ENCODE peak calls at places on chromosomes 16 and 17, in eight cellular contexts. Z is kidney, T is AG10803, A is lower leg skin, J is AG04449, D is fibroblast of lung, X is hepatocyte, U is A549. O is an unnamed sample.

GRCh38 chr16:311725-312124 is 28.8 kb downstream of the PDIA2 start:
- DNase-seq in Z (no peak), T (no peak), A (no peak), J (no peak), D (no peak), X (no peak), U (no peak), O (no peak)

GRCh38 chr17:73546121-73546520 is 98.1 kb downstream of the SDK2 start:
- DNase-seq in Z (no peak), T (no peak), A (no peak), J (no peak), D (no peak), X (no peak), U (no peak), O (no peak)

GRCh38 chr17:35804658-35805192 is 4.6 kb upstream of the TAF15 start:
- DNase-seq in Z (no peak), T (peak), A (no peak), J (peak), D (peak), X (peak), U (peak), O (peak)

GRCh38 chr17:4576729-4577322 is 7.5 kb upstream of the SMTNL2 start:
- DNase-seq in Z (peak), T (no peak), A (no peak), J (no peak), D (no peak), X (peak), U (no peak), O (no peak)

GRCh38 chr17:72782985-72783701 is 309.3 kb downstream of the SLC39A11 start:
- DNase-seq in Z (no peak), T (no peak), A (no peak), J (no peak), D (no peak), X (peak), U (no peak), O (no peak)

GRCh38 chr17:78232774-78233173 is 1.3 kb downstream of the TMEM235 start:
- DNase-seq in Z (no peak), T (no peak), A (no peak), J (no peak), D (no peak), X (no peak), U (no peak), O (no peak)

GRCh38 chr16:718922-719321 is 2.0 kb upstream of the ANTKMT start:
- DNase-seq in Z (no peak), T (no peak), A (no peak), J (no peak), D (no peak), X (no peak), U (no peak), O (no peak)

GRCh38 chr17:83080641-83081560 is 1.5 kb downstream of the METRNL start:
- DNase-seq in Z (no peak), T (no peak), A (no peak), J (no peak), D (peak), X (peak), U (no peak), O (no peak)

GRCh38 chr17:2883544-2884203 is 87.4 kb downstream of the RAP1GAP2 start:
- DNase-seq in Z (no peak), T (peak), A (no peak), J (no peak), D (peak), X (peak), U (peak), O (peak)

GRCh38 chr17:28973414-28973813 is 22.1 kb upstream of the PHF12 start:
- DNase-seq in Z (no peak), T (peak), A (no peak), J (no peak), D (peak), X (peak), U (no peak), O (peak)

GRCh38 chr17:55783684-55784245 is 32.9 kb downstream of the PCTP start:
- DNase-seq in Z (peak), T (peak), A (peak), J (no peak), D (no peak), X (peak), U (no peak), O (peak)

GRCh38 chr16:35480988-35481387 is 2021.6 kb downstream of the TP53TG3F start:
- DNase-seq in Z (no peak), T (no peak), A (no peak), J (no peak), D (no peak), X (no peak), U (no peak), O (no peak)

GRCh38 chr16:27689711-27690110 is 139.8 kb downstream of the KATNIP start:
- DNase-seq in Z (peak), T (no peak), A (peak), J (no peak), D (peak), X (no peak), U (no peak), O (peak)

GRCh38 chr16:22775220-22775912 is 38.6 kb upstream of the HS3ST2 start:
- DNase-seq in Z (no peak), T (no peak), A (no peak), J (no peak), D (no peak), X (no peak), U (no peak), O (no peak)

GRCh38 chr17:29084476-29085148 is 41.7 kb downstream of the PIPOX start:
- DNase-seq in Z (no peak), T (no peak), A (no peak), J (no peak), D (peak), X (peak), U (no peak), O (peak)

GRCh38 chr17:62705116-62705515 is 77.6 kb downstream of the MRC2 start:
- DNase-seq in Z (no peak), T (no peak), A (no peak), J (no peak), D (peak), X (no peak), U (no peak), O (no peak)

GRCh38 chr17:67054011-67054591 is 9.7 kb downstream of the CACNG1 start:
- DNase-seq in Z (no peak), T (no peak), A (peak), J (no peak), D (no peak), X (no peak), U (no peak), O (no peak)

GRCh38 chr17:63126607-63127006 is 160.6 kb downstream of the TANC2 start:
- DNase-seq in Z (no peak), T (no peak), A (no peak), J (no peak), D (no peak), X (no peak), U (no peak), O (no peak)

GRCh38 chr16:31050280-31051030 is 17.1 kb downstream of the STX4 start:
- DNase-seq in Z (no peak), T (peak), A (no peak), J (no peak), D (no peak), X (no peak), U (no peak), O (no peak)

GRCh38 chr16:88907768-88908167 is 41.3 kb upstream of the PABPN1L start:
- DNase-seq in Z (no peak), T (peak), A (no peak), J (no peak), D (peak), X (no peak), U (no peak), O (no peak)

GRCh38 chr17:80154166-80154565 is 7.2 kb upstream of the EIF4A3 start:
- DNase-seq in Z (no peak), T (no peak), A (no peak), J (no peak), D (no peak), X (no peak), U (no peak), O (no peak)

GRCh38 chr17:72365857-72366415 is 245.1 kb downstream of the SOX9 start:
- DNase-seq in Z (no peak), T (peak), A (no peak), J (no peak), D (peak), X (no peak), U (no peak), O (peak)

GRCh38 chr16:28950648-28951409 is at the start of gene NFATC2IP:
- DNase-seq in Z (peak), T (peak), A (peak), J (peak), D (peak), X (peak), U (peak), O (peak)

GRCh38 chr16:86398622-86399021 is 111.7 kb upstream of the FOXF1 start:
- DNase-seq in Z (no peak), T (no peak), A (no peak), J (no peak), D (peak), X (no peak), U (no peak), O (peak)

GRCh38 chr16:66293207-66293735 is 73.2 kb upstream of the CDH5 start:
- DNase-seq in Z (peak), T (no peak), A (peak), J (no peak), D (no peak), X (no peak), U (no peak), O (no peak)

DNA sequence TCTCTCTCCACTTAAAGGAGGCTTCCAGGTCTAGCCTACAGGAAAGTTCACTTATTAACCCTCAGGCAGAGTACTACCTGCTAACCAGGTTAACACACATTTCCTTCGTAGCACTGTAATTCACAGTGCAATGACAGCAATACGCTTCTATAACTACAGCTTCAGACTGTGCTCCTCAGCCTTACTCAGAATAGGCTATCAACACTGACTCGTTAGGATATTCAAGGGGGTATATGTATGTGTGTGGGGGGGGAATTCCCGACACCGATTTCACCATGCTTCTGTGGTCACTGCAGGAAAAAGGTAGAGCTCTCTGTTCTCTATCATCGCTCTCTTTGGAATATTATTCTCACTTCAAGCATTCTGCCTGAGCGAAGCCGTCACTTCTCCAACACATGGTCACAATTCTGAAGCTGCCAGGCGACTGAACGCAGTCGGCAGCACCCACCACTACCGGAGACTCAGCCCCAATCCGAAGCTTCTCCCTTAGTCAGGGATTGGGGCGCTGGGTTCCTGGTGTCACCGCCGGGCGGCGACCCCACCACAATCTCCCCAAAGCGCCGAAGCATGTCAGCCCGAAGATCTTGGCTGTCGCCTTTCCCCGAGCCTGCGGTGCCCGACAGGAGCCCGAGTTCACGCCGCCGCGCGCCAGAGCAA is 599 bp downstream of the GGA3 start:
- DNase-seq in Z (no peak), T (no peak), A (no peak), J (no peak), D (no peak), X (no peak), U (no peak), O (no peak)
- H3K4me3 ChIP-seq in Z (peak), T (peak), A (peak), J (peak), D (peak), X (peak), U (peak), O (peak)

GRCh38 chr16:85398688-85399582 is 214.2 kb upstream of the GSE1 start:
- DNase-seq in Z (peak), T (no peak), A (peak), J (no peak), D (no peak), X (no peak), U (no peak), O (no peak)

GRCh38 chr16:85398050-85398451 is 215.1 kb upstream of the GSE1 start:
- DNase-seq in Z (no peak), T (no peak), A (peak), J (no peak), D (no peak), X (no peak), U (no peak), O (no peak)

GRCh38 chr16:85395913-85396878 is 216.9 kb upstream of the GSE1 start:
- DNase-seq in Z (peak), T (peak), A (no peak), J (no peak), D (peak), X (no peak), U (no peak), O (no peak)

GRCh38 chr16:85395207-85395912 is 217.8 kb upstream of the GSE1 start:
- DNase-seq in Z (peak), T (peak), A (no peak), J (peak), D (peak), X (peak), U (peak), O (peak)

GRCh38 chr16:85396879-85397871 is 215.9 kb upstream of the GSE1 start:
- DNase-seq in Z (peak), T (no peak), A (peak), J (no peak), D (no peak), X (peak), U (no peak), O (no peak)
- TF ChIP-seq CTCF in Z (no peak), T (no peak), A (no peak), J (no peak), D (no peak), X (peak), U (no peak), O (peak)

DNA sequence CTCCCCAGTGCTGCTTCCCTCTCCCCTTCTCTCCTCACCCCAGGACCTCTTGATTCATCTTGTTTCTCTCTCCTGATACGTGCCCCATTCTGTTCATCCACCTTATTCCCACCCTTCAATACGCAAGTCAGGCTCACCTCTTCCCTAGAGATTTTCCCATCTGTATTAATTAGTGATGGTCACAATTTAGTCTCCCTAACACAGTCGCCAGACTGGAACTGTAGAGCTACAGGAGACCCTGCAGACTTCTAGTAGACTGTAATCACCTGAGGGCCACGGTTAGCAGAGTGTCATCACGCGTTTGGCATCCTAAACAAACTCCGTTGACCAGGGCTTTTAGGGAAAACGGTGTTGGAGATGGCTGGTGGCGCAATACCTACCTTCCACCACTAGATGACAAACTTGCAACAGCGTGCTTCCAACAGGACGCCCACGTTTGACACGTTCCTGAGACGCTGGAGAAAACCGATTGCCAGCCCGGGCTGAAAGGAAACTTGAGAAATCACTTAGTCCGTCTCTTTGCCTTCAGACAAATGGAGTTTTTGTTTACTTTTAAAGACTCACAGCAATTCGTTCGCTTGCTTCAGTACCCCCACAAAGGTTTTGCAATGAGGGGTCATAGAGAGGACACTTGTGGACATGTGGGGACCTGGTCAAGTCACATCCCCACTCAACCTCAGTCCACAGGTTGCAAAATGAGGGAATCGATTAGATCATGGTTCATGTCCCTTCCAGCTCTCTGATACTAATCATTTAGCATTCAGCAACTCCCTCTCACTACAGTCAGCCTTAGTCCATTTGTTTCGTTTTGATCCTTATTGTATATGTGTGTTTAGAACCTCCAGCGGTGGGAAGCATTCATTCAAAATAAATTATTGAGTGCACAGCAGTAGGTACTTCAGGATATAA is 20.6 kb downstream of the MYL4 start:
- DNase-seq in Z (peak), T (peak), A (peak), J (peak), D (peak), X (peak), U (peak), O (peak)
- H3K4me3 ChIP-seq in Z (peak), T (peak), A (no peak), J (peak), D (peak), X (no peak), U (peak), O (peak)

GRCh38 chr17:7208754-7209460 is 10.7 kb downstream of the DLG4 start:
- DNase-seq in Z (no peak), T (no peak), A (no peak), J (no peak), D (no peak), X (no peak), U (no peak), O (no peak)

GRCh38 chr17:7204335-7204734 is 15.3 kb downstream of the DLG4 start:
- DNase-seq in Z (peak), T (no peak), A (no peak), J (no peak), D (no peak), X (no peak), U (no peak), O (no peak)

GRCh38 chr17:7208027-7208571 is 11.5 kb downstream of the DLG4 start:
- DNase-seq in Z (no peak), T (no peak), A (no peak), J (no peak), D (no peak), X (no peak), U (no peak), O (no peak)

GRCh38 chr17:7204828-7205461 is 14.7 kb downstream of the DLG4 start:
- DNase-seq in Z (peak), T (peak), A (peak), J (no peak), D (peak), X (peak), U (peak), O (peak)

GRCh38 chr17:7207120-7208001 is 12.3 kb downstream of the DLG4 start:
- DNase-seq in Z (no peak), T (no peak), A (no peak), J (no peak), D (peak), X (no peak), U (no peak), O (no peak)
- TF ChIP-seq CTCF in Z (no peak), T (no peak), A (no peak), J (no peak), D (no peak), X (no peak), U (no peak), O (no peak)

DNA sequence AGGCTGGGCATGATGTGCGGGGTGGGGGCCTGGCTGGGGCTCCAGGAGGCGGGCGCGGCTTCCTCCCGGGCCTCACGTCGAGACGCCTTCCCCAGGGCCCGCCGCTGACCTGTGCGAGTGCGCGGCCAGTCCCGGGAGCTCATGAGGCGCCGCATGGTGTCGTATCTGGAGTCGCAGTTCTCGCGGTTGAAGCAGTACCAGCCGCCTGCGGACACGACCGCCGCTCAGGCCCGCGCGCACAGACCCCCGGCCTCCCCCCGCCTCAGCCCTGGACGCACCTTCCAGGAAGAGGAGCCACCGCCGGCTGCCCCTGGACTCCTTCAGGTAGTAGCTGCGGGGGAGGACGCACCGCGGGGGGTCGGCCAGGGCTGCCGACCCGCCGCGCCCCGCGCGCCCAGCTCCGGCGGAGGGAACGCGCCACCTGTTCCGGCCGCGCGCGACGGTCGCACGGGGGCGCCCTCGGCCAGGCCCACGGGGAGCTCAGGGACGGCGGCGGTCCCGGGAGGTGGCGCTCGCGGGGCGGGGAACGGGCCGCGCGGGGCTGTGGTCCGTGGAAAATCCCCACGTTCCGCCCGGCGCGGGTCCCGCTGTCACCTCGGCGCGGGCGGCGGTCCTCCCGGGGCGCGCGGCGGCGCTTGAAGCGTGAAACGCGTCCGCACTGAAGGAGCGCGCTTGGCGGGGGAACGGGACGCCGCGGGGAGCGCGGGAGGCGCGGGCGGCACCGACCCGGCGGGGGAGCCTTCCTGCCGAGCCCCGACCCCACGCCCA is 1.4 kb downstream of the NOTUM start:
- DNase-seq in Z (peak), T (peak), A (no peak), J (no peak), D (peak), X (peak), U (peak), O (no peak)
- H3K4me3 ChIP-seq in Z (no peak), T (no peak), A (no peak), J (peak), D (peak), X (peak), U (peak), O (no peak)

DNA sequence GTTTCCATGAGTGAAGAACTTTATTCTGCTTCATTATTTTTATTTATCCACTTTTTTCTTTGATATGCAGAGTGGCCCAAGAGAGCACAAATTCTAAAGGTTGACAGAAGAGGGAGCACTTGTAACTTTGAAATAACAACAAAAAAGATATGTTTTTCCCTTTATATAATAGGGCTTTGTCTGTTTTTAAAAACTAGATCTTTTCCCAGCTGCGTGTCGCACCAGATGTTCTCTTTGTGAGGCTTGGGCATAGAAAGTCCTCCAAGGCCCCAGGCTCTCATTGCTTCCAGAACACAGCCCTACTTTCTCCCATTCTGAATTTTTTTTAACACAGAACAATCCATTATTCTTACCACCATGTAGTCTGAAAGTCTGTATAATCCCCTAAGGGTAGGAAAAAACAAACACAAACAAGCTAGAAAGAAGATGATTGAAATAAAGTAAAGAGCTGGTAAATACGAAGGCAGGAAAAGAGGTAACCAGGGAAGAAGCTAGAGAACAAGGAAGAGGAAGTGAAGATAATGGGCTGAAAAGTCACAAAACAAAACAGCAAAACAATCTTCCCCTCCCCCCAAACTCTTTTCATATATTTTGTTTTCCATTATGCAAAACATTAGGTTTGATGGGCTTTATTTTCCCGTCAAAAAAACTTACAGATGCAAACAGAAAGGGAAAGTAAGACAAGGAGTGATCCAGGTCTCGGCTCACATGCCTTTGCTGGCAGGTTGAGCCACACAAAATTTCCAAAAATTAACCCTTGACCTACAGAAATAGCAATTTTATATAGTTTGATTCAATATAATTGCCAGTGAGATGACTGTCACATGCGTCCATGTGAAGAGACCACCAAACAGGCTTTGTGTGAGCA is 160.3 kb downstream of the ABCA8 start:
- DNase-seq in Z (no peak), T (peak), A (no peak), J (no peak), D (peak), X (peak), U (no peak), O (peak)
- TF ChIP-seq CTCF in Z (peak), T (peak), A (no peak), J (peak), D (no peak), X (peak), U (peak), O (peak)